ENCODE peak calls at places on chromosome 12, in ten cellular contexts. W is PC-3; G is fibroblast of lung; V is heart left ventricle; I is CD8-positive, alpha-beta T cell; A is lung; Z is stomach; X is psoas muscle; H is neural progenitor cell; Q is OCI-LY7. U is an unnamed sample.

GRCh38 chr12:123905319-123905925 is 67.2 kb downstream of the CCDC92 start:
- DNase-seq in W (peak; percentile 90), G (peak; percentile 67), V (no peak), I (peak; percentile 66), A (peak; percentile 76), Z (peak; percentile 64), X (no peak), H (peak; percentile 59), Q (peak; percentile 56), U (peak; percentile 27)

GRCh38 chr12:53078425-53079225 is 565 bp downstream of the SPRYD3 start:
- DNase-seq in W (peak; percentile 49), G (peak; percentile 35), V (no peak), I (peak; percentile 57), A (no peak), Z (peak; percentile 49), X (no peak), H (no peak), Q (peak; percentile 68), U (no peak)

GRCh38 chr12:57889541-57889989 is 43.0 kb upstream of the CTDSP2 start:
- DNase-seq in W (no peak), G (peak; percentile 88), V (peak; percentile 87), I (no peak), A (peak; percentile 71), Z (no peak), X (peak; percentile 75), H (peak; percentile 34), Q (no peak), U (no peak)

GRCh38 chr12:71157601-71158233 is at the start of gene TSPAN8:
- DNase-seq in W (peak; percentile 83), G (no peak), V (no peak), I (no peak), A (no peak), Z (peak; percentile 66), X (no peak), H (no peak), Q (no peak), U (no peak)

GRCh38 chr12:43981726-43982125 is 145.8 kb downstream of the TMEM117 start:
- DNase-seq in W (no peak), G (no peak), V (no peak), I (no peak), A (no peak), Z (no peak), X (no peak), H (no peak), Q (no peak), U (no peak)

GRCh38 chr12:116525418-116526001 is 33.7 kb upstream of the MAP1LC3B2 start:
- DNase-seq in W (peak; percentile 97), G (peak; percentile 96), V (no peak), I (no peak), A (peak; percentile 56), Z (peak; percentile 80), X (peak; percentile 74), H (no peak), Q (no peak), U (no peak)

GRCh38 chr12:68913682-68914081 is 19.3 kb downstream of the CPM start:
- DNase-seq in W (no peak), G (peak; percentile 43), V (no peak), I (no peak), A (no peak), Z (no peak), X (no peak), H (no peak), Q (no peak), U (no peak)

GRCh38 chr12:59911516-59911915 is 315.7 kb downstream of the SLC16A7 start:
- DNase-seq in W (peak; percentile 22), G (no peak), V (no peak), I (no peak), A (no peak), Z (no peak), X (no peak), H (no peak), Q (no peak), U (no peak)

GRCh38 chr12:39365364-39366001 is 77.4 kb downstream of the KIF21A start:
- DNase-seq in W (no peak), G (no peak), V (no peak), I (no peak), A (no peak), Z (no peak), X (no peak), H (no peak), Q (peak; percentile 4), U (no peak)

GRCh38 chr12:121025442-121026226 is 9.3 kb upstream of the C12orf43 start:
- DNase-seq in W (peak; percentile 26), G (no peak), V (no peak), I (no peak), A (no peak), Z (peak; percentile 50), X (no peak), H (no peak), Q (no peak), U (no peak)

GRCh38 chr12:116150001-116150400 is 127.5 kb downstream of the MED13L start:
- DNase-seq in W (no peak), G (peak; percentile 62), V (no peak), I (no peak), A (no peak), Z (no peak), X (no peak), H (no peak), Q (no peak), U (no peak)

GRCh38 chr12:131188131-131189050 is 234.7 kb downstream of the ADGRD1 start:
- DNase-seq in W (no peak), G (no peak), V (no peak), I (no peak), A (no peak), Z (no peak), X (no peak), H (no peak), Q (no peak), U (no peak)

GRCh38 chr12:116159175-116159574 is 118.3 kb downstream of the MED13L start:
- DNase-seq in W (no peak), G (peak; percentile 72), V (no peak), I (no peak), A (no peak), Z (no peak), X (no peak), H (no peak), Q (no peak), U (no peak)

GRCh38 chr12:49093746-49094103 is 876 bp downstream of the DHH start:
- DNase-seq in W (no peak), G (no peak), V (peak; percentile 53), I (no peak), A (no peak), Z (no peak), X (no peak), H (peak; percentile 55), Q (no peak), U (no peak)

DNA sequence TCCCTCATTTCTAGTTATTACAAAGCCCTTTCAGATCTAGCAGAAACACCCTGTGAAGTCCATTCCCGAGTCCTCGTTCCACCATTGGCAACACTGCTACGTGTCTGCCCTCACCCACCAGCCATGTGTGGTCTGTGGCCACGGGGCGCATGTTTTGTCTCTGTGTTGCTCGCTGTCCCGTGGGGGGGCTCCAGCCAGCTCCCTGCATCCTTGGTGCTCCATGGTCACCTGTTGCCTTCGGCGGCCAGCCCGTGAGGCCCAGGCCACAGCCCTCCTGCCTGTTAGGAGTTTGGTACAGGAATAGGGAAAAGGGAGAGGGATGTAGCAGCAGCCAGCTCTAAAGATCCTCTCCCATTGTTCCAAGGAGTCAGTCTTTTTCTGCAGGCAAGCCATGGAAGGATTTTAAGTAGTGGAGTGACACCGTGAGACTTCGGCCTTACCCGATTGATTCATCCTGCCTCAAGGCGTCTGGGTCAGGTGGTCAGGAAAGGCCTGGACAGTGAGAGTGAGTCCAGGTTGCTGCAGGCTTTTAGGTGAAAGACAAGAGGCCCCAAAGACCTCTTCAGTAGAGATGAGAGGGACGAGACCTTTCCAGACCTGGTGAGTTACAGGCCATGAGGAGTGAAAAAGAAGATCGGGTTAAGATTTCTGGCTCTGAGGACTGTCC is 30.3 kb downstream of the TPCN1 start:
- DNase-seq in W (no peak), G (no peak), V (peak; percentile 32), I (no peak), A (no peak), Z (no peak), X (no peak), H (no peak), Q (no peak), U (no peak)
- H3K36me3 ChIP-seq in W (no peaks in the 10 kb centered on the region), G (no peaks in the 10 kb centered on the region), V (peaks cover 23% of the 10 kb centered on the region), I (peaks cover 20% of the 10 kb centered on the region), A (peaks cover 3% of the 10 kb centered on the region), Z (peaks cover 40% of the 10 kb centered on the region), X (peaks cover 14% of the 10 kb centered on the region), H (no peaks in the 10 kb centered on the region), Q (peaks cover 89% of the 10 kb centered on the region), U (peaks cover 23% of the 10 kb centered on the region)

GRCh38 chr12:101823891-101824290 is 6.9 kb downstream of the GNPTAB start:
- DNase-seq in W (peak; percentile 64), G (peak; percentile 15), V (no peak), I (peak; percentile 68), A (peak; percentile 45), Z (peak; percentile 53), X (peak; percentile 23), H (peak; percentile 70), Q (peak; percentile 93), U (peak; percentile 60)
- H3K4me1 ChIP-seq in W (no peaks in the 10 kb centered on the region), G (no peaks in the 10 kb centered on the region), V (peaks cover 19% of the 10 kb centered on the region), I (peaks cover 46% of the 10 kb centered on the region), A (peaks cover 4% of the 10 kb centered on the region), Z (peaks cover 22% of the 10 kb centered on the region), X (peaks cover 9% of the 10 kb centered on the region), H (no peaks in the 10 kb centered on the region), Q (peaks cover 67% of the 10 kb centered on the region), U (peaks cover 3% of the 10 kb centered on the region)

DNA sequence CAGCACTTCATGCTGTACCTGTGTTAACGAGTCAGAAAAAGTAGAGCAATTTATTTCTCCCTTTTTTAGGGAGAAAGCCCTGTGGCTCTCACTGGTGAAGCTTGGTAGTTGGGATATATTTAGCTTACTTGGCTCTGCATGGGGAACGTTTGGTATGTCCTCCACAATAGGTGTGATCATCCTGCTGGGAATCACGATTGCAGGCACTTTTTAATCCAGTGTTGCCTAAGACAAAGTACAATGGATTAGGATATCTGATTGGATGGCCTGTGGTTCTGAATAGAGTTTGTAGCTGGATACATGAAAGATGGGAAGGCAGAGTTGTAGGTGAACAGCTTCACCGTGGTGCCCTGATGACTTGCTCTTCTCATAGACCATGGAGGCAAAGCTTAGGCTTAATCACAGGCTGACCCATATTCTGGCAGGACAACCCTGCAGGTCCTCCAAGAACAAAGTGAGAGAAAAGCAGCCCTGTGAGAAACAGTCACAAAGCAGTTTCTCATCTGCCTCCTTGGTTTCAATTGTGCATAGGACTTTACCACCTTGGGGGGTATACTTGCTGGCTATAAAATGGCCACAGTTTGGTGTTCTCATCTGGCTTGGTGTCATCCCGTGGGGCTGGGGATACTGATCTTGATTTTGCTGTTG is 7.5 kb downstream of the RESF1 start:
- DNase-seq in W (no peak), G (no peak), V (no peak), I (no peak), A (no peak), Z (no peak), X (no peak), H (peak; percentile 53), Q (no peak), U (no peak)
- H3K4me3 ChIP-seq in W (no peak overlapping the region), G (no peak overlapping the region), V (no peak overlapping the region), I (peak overlapping the region; percentile 40), A (no peak overlapping the region), Z (no peak overlapping the region), X (peak overlapping the region; percentile 9), H (no peak overlapping the region), Q (no peak overlapping the region), U (peak overlapping the region; percentile 19)

DNA sequence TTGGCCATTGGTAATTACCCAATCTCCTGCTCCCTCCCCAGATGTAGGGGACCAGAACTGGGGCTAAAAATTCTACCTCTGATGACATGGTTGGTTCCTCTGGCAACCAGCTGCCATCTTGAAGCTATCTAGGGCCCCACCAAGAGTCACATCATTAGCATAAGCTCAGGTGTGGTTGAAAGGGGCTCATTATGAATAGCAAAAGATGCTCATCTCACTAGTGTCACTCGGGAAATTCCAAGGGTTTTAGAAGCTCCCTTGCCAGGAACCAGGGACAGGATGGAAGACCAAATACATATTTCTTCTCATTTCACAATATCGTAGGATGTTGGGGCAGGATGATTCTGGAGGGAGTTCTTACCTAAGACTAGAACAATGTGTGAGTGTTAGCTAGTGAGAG is 38.6 kb downstream of the EID3 start:
- DNase-seq in W (no peak), G (no peak), V (no peak), I (no peak), A (no peak), Z (no peak), X (no peak), H (no peak), Q (no peak), U (no peak)
- H3K36me3 ChIP-seq in W (peaks cover 81% of the 10 kb centered on the region), G (peaks cover 35% of the 10 kb centered on the region), V (peaks cover 78% of the 10 kb centered on the region), I (peaks cover 11% of the 10 kb centered on the region), A (peaks cover 58% of the 10 kb centered on the region), Z (peaks cover 89% of the 10 kb centered on the region), X (peaks cover 96% of the 10 kb centered on the region), H (no peaks in the 10 kb centered on the region), Q (peaks cover 93% of the 10 kb centered on the region), U (peaks cover 37% of the 10 kb centered on the region)